ENCODE peak calls at places on chromosomes 3 and 15, in four cellular contexts. F is stomach, V is iris pigment epithelial cell, U is lower leg skin. J is an unnamed sample.

GRCh38 chr15:70451861-70452653 is 311.3 kb downstream of the UACA start:
- DNase-seq in U (no peak), F (peak; percentile 75), V (no peak), J (no peak)

GRCh38 chr15:92715753-92716152 is 60.2 kb upstream of the FAM174B start:
- DNase-seq in F (peak; percentile 37), V (peak; percentile 54), U (no peak), J (peak; percentile 68)

GRCh38 chr15:88498991-88499390 is 31.5 kb downstream of the MRPS11 start:
- DNase-seq in U (no peak), V (no peak), F (no peak), J (peak; percentile 45)

GRCh38 chr15:86919581-86919980 is 839.9 kb downstream of the AGBL1 start:
- DNase-seq in U (no peak), V (no peak), F (no peak), J (no peak)

GRCh38 chr3:71210257-71211002 is 373.1 kb downstream of the FOXP1 start:
- DNase-seq in F (peak; percentile 35), U (peak; percentile 77), V (peak; percentile 94), J (peak; percentile 40)

GRCh38 chr15:57550640-57551039 is 41.1 kb upstream of the MYZAP start:
- DNase-seq in V (no peak), U (no peak), F (peak; percentile 96), J (peak; percentile 98)

GRCh38 chr3:130386604-130387263 is 41.3 kb downstream of the COL6A5 start:
- DNase-seq in V (peak; percentile 33), U (no peak), F (no peak), J (no peak)

GRCh38 chr15:65393091-65393490 is 15.3 kb upstream of the IGDCC3 start:
- DNase-seq in F (no peak), V (no peak), U (no peak), J (no peak)

GRCh38 chr15:101647251-101647650 is 4.9 kb downstream of the TM2D3 start:
- DNase-seq in U (no peak), V (no peak), F (no peak), J (no peak)

GRCh38 chr3:133268772-133269171 is 131.1 kb upstream of the BFSP2 start:
- DNase-seq in F (no peak), U (no peak), V (no peak), J (no peak)

GRCh38 chr3:183498634-183499033 is 56.9 kb downstream of the KLHL6 start:
- DNase-seq in U (no peak), F (no peak), V (no peak), J (no peak)

GRCh38 chr15:58260911-58261267 is 122.7 kb downstream of the AQP9 start:
- DNase-seq in F (no peak), U (peak; percentile 49), V (peak; percentile 43), J (peak; percentile 63)

GRCh38 chr3:45153658-45154437 is 7.7 kb upstream of the CDCP1 start:
- DNase-seq in F (no peak), V (peak; percentile 85), U (no peak), J (no peak)

GRCh38 chr15:45473068-45473467 is 49.5 kb downstream of the SLC30A4 start:
- DNase-seq in V (no peak), F (no peak), U (no peak), J (no peak)

GRCh38 chr3:149010504-149010951 is 19.2 kb downstream of the GYG1 start:
- DNase-seq in V (peak; percentile 49), U (no peak), F (no peak), J (no peak)

GRCh38 chr3:55588120-55588765 is 101.1 kb upstream of the WNT5A start:
- DNase-seq in U (no peak), F (no peak), V (no peak), J (no peak)

GRCh38 chr3:4744405-4745239 is 234.6 kb upstream of the BHLHE40 start:
- DNase-seq in V (peak; percentile 54), F (no peak), U (no peak), J (no peak)

GRCh38 chr3:144032531-144033234 is 61.1 kb downstream of the DIPK2A start:
- DNase-seq in V (no peak), F (no peak), U (no peak), J (no peak)